ENCODE peak calls at places on chromosomes 6 and 20, in six cellular contexts. Z is anterior cingulate cortex, V is kidney tubule cell, W is Caco-2, T is heart right ventricle, P is dermis blood vessel endothelial cell. D is an unnamed sample.

GRCh38 chr6:54935739-54936138 is 89.2 kb downstream of the FAM83B start:
- DNase-seq in P (no peak), V (peak; percentile 92), T (no peak), W (no peak), Z (no peak), D (no peak)

GRCh38 chr6:166516256-166516655 is 70.2 kb downstream of the RAMACL start:
- DNase-seq in T (no peak), Z (no peak), P (no peak), V (peak; percentile 27), W (no peak), D (no peak)

GRCh38 chr6:75743971-75744370 is 5.1 kb upstream of the MYO6 start:
- DNase-seq in W (no peak), Z (no peak), P (no peak), V (no peak), T (no peak), D (no peak)

GRCh38 chr6:30617565-30618269 is at the start of gene MRPS18B:
- DNase-seq in Z (peak; percentile 97), T (peak; percentile 99), W (peak; percentile 97), P (peak; percentile 99), V (peak; percentile 98), D (peak; percentile 58)

GRCh38 chr6:73604461-73604860 is 49.3 kb downstream of the SLC17A5 start:
- DNase-seq in Z (no peak), V (no peak), P (no peak), W (no peak), T (no peak), D (no peak)

GRCh38 chr20:15639839-15640238 is 933.4 kb downstream of the KIF16B start:
- DNase-seq in P (no peak), W (no peak), T (no peak), V (no peak), Z (no peak), D (no peak)

GRCh38 chr20:34268145-34268544 is 26.9 kb downstream of the ASIP start:
- DNase-seq in Z (no peak), V (no peak), P (no peak), W (no peak), T (no peak), D (no peak)

GRCh38 chr6:73704260-73704659 is 8.3 kb downstream of the CD109 start:
- DNase-seq in W (peak; percentile 56), Z (no peak), V (peak; percentile 69), T (no peak), P (peak; percentile 57), D (no peak)

GRCh38 chr20:63627700-63628245 is 872 bp upstream of the GMEB2 start:
- DNase-seq in W (peak; percentile 55), P (no peak), Z (no peak), T (no peak), V (no peak), D (no peak)

GRCh38 chr20:42435230-42435629 is 754.5 kb downstream of the PTPRT start:
- DNase-seq in P (no peak), Z (no peak), W (no peak), V (no peak), T (no peak), D (no peak)

GRCh38 chr20:7695622-7696021 is 244.6 kb downstream of the HAO1 start:
- DNase-seq in P (no peak), T (no peak), V (peak; percentile 96), W (no peak), Z (no peak), D (no peak)

GRCh38 chr20:49987868-49988690 is 5.3 kb downstream of the SNAI1 start:
- DNase-seq in T (no peak), Z (no peak), W (no peak), V (peak; percentile 53), P (no peak), D (no peak)

GRCh38 chr6:31158863-31159855 is 770 bp downstream of the TCF19 start:
- DNase-seq in V (peak; percentile 57), W (no peak), T (no peak), P (peak; percentile 21), Z (no peak), D (no peak)

GRCh38 chr20:49471397-49471796 is 11.1 kb downstream of the KCNB1 start:
- DNase-seq in P (no peak), Z (no peak), W (no peak), V (no peak), T (no peak), D (no peak)

GRCh38 chr6:7050911-7051779 is 56.6 kb upstream of the RREB1 start:
- DNase-seq in V (peak; percentile 94), P (peak; percentile 51), T (peak; percentile 38), W (peak; percentile 75), Z (no peak), D (peak; percentile 29)

GRCh38 chr20:10536531-10536930 is 101.4 kb downstream of the SLX4IP start:
- DNase-seq in Z (no peak), W (peak; percentile 46), V (peak; percentile 51), T (no peak), P (peak; percentile 57), D (no peak)

GRCh38 chr20:62799459-62799858 is 3.2 kb downstream of the MRGBP start:
- DNase-seq in T (no peak), W (no peak), V (no peak), P (no peak), Z (no peak), D (no peak)

D was measured in HuH-7.5.